ENCODE peak calls at places on chromosomes 13 and 19, in eight cellular contexts. K is activated CD4-positive, CD25-positive, alpha-beta regulatory T cell; D is GM04503; S is GM04504; X is nucleus accumbens; C is RCC 7860; E is lower leg skin; A is fibroblast of the aortic adventitia. O is an unnamed sample.

GRCh38 chr13:37492061-37492460 is 106.5 kb downstream of the POSTN start:
- DNase-seq in K (no peak), D (no peak), S (no peak), X (no peak), C (no peak), E (no peak), A (no peak), O (no peak)

GRCh38 chr13:35781044-35781443 is 304.6 kb upstream of the MAB21L1 start:
- DNase-seq in K (no peak), D (no peak), S (no peak), X (no peak), C (no peak), E (no peak), A (no peak), O (no peak)

GRCh38 chr19:13794388-13794751 is 873 bp upstream of the ZSWIM4 start:
- DNase-seq in K (no peak), D (peak), S (peak), X (no peak), C (peak), E (peak), A (peak), O (no peak)

GRCh38 chr19:10637894-10638293 is 12.5 kb downstream of the SLC44A2 start:
- DNase-seq in K (no peak), D (no peak), S (no peak), X (no peak), C (no peak), E (no peak), A (no peak), O (no peak)

GRCh38 chr19:17260842-17261325 is 3.7 kb downstream of the USHBP1 start:
- DNase-seq in K (peak), D (no peak), S (no peak), X (no peak), C (peak), E (peak), A (peak), O (no peak)

GRCh38 chr19:54903303-54903702 is 2.6 kb upstream of the NCR1 start:
- DNase-seq in K (no peak), D (no peak), S (no peak), X (no peak), C (no peak), E (no peak), A (no peak), O (no peak)

GRCh38 chr13:113547248-113547971 is 37.1 kb upstream of the TFDP1 start:
- DNase-seq in K (no peak), D (peak), S (peak), X (no peak), C (no peak), E (peak), A (peak), O (no peak)

GRCh38 chr19:10544753-10545251 is 1.1 kb downstream of the ATG4D start:
- DNase-seq in K (no peak), D (no peak), S (no peak), X (no peak), C (no peak), E (no peak), A (no peak), O (no peak)

GRCh38 chr13:75771818-75772217 is 135.7 kb downstream of the LMO7 start:
- DNase-seq in K (no peak), D (peak), S (peak), X (no peak), C (peak), E (no peak), A (peak), O (no peak)

GRCh38 chr19:17289489-17289888 is 7.8 kb downstream of the ANKLE1 start:
- DNase-seq in K (no peak), D (no peak), S (peak), X (no peak), C (no peak), E (no peak), A (peak), O (no peak)

GRCh38 chr13:51032831-51033230 is 78.2 kb downstream of the C13orf42 start:
- DNase-seq in K (no peak), D (no peak), S (no peak), X (no peak), C (no peak), E (no peak), A (peak), O (no peak)